ENCODE peak calls at places on chromosomes 1 and 21, in five cellular contexts. K is T-helper 2 cell; S is choroid plexus epithelial cell; F is naive thymus-derived CD8-positive, alpha-beta T cell; N is mucosa of gallbladder. B is an unnamed sample.

GRCh38 chr1:46412853-46413595 is 18.9 kb downstream of the FAAH start:
- DNase-seq in K (no peak), S (no peak), F (no peak), N (no peak), B (no peak)

GRCh38 chr21:42650033-42650370 is 3.4 kb upstream of the PDE9A start:
- DNase-seq in K (no peak), S (no peak), F (no peak), N (no peak), B (no peak)

GRCh38 chr1:46011121-46011695 is 121.2 kb downstream of the PIK3R3 start:
- DNase-seq in K (no peak), S (no peak), F (no peak), N (no peak), B (no peak)

GRCh38 chr1:84998642-84999280 is 1.8 kb upstream of the MCOLN2 start:
- DNase-seq in K (peak; percentile 58), S (peak; percentile 74), F (peak; percentile 21), N (no peak), B (peak; percentile 21)

GRCh38 chr1:176903474-176903873 is 261.0 kb downstream of the ASTN1 start:
- DNase-seq in K (no peak), S (peak; percentile 25), F (no peak), N (no peak), B (no peak)

GRCh38 chr1:9593492-9594465 is 5.1 kb downstream of the TMEM201 start:
- DNase-seq in K (no peak), S (peak; percentile 73), F (no peak), N (peak; percentile 56), B (peak; percentile 68)

GRCh38 chr1:205766038-205766437 is 9.2 kb downstream of the RAB29 start:
- DNase-seq in K (no peak), S (peak; percentile 60), F (no peak), N (no peak), B (no peak)

GRCh38 chr1:178540646-178541045 is 27.7 kb downstream of the TEX35 start:
- DNase-seq in K (no peak), S (peak; percentile 73), F (no peak), N (no peak), B (peak; percentile 80)

GRCh38 chr1:206935491-206936067 is 10.7 kb downstream of the PIGR start:
- DNase-seq in K (no peak), S (peak; percentile 17), F (peak; percentile 32), N (no peak), B (no peak)

GRCh38 chr1:113140588-113141446 is 67.8 kb downstream of the LRIG2 start:
- DNase-seq in K (no peak), S (peak; percentile 77), F (peak; percentile 1), N (peak; percentile 72), B (peak; percentile 86)

GRCh38 chr21:43659136-43660000 is at the start of the genes HSF2BP and RRP1B:
- DNase-seq in K (peak; percentile 74), S (peak; percentile 82), F (peak; percentile 74), N (peak; percentile 82), B (peak; percentile 93)

GRCh38 chr1:145983959-145984830 is 12.2 kb downstream of the TXNIP start:
- DNase-seq in K (peak; percentile 62), S (no peak), F (no peak), N (no peak), B (no peak)

GRCh38 chr1:175360016-175360415 is 167.4 kb upstream of the KIAA0040 start:
- DNase-seq in K (no peak), S (no peak), F (no peak), N (no peak), B (no peak)

GRCh38 chr21:15301014-15301413 is 236.2 kb upstream of the NRIP1 start:
- DNase-seq in K (no peak), S (no peak), F (no peak), N (no peak), B (no peak)

GRCh38 chr1:32977546-32978087 is 13.0 kb upstream of the RNF19B start:
- DNase-seq in K (no peak), S (no peak), F (no peak), N (no peak), B (no peak)

GRCh38 chr21:38258803-38259485 is 2.2 kb downstream of the KCNJ15 start:
- DNase-seq in K (no peak), S (peak; percentile 74), F (no peak), N (no peak), B (peak; percentile 76)

GRCh38 chr1:41587791-41588190 is 103.3 kb upstream of the EDN2 start:
- DNase-seq in K (no peak), S (no peak), F (no peak), N (no peak), B (no peak)

GRCh38 chr21:43340491-43341348 is 86.2 kb downstream of the SIK1 start:
- DNase-seq in K (no peak), S (peak; percentile 92), F (no peak), N (peak; percentile 64), B (peak; percentile 77)

GRCh38 chr21:26782754-26783153 is 62.5 kb downstream of the ADAMTS1 start:
- DNase-seq in K (no peak), S (no peak), F (no peak), N (no peak), B (no peak)

GRCh38 chr1:26728645-26729044 is 32.8 kb downstream of the ARID1A start:
- DNase-seq in K (no peak), S (no peak), F (no peak), N (no peak), B (no peak)

GRCh38 chr1:26089125-26089524 is 21.7 kb upstream of the TRIM63 start:
- DNase-seq in K (no peak), S (no peak), F (no peak), N (no peak), B (no peak)

GRCh38 chr21:43312751-43313169 is 114.2 kb downstream of the SIK1 start:
- DNase-seq in K (no peak), S (no peak), F (no peak), N (no peak), B (no peak)

GRCh38 chr1:6080469-6080868 is 34.8 kb downstream of the KCNAB2 start:
- DNase-seq in K (no peak), S (no peak), F (no peak), N (no peak), B (no peak)

GRCh38 chr1:180269848-180270766 is 40.0 kb downstream of the LHX4 start:
- DNase-seq in K (no peak), S (no peak), F (no peak), N (peak; percentile 44), B (no peak)

GRCh38 chr1:43622901-43623780 is 26.8 kb upstream of the KDM4A start:
- DNase-seq in K (no peak), S (no peak), F (no peak), N (no peak), B (peak; percentile 48)

GRCh38 chr1:208137144-208137682 is 107.0 kb downstream of the PLXNA2 start:
- DNase-seq in K (no peak), S (peak; percentile 40), F (no peak), N (no peak), B (no peak)

GRCh38 chr1:95168638-95169411 is 51.7 kb downstream of the TLCD4 start:
- DNase-seq in K (no peak), S (no peak), F (no peak), N (no peak), B (no peak)

GRCh38 chr1:204821924-204822323 is 48.7 kb upstream of the NFASC start:
- DNase-seq in K (no peak), S (no peak), F (no peak), N (no peak), B (no peak)

GRCh38 chr1:40783001-40783905 is at the start of gene KCNQ4:
- DNase-seq in K (no peak), S (no peak), F (no peak), N (peak; percentile 41), B (peak; percentile 64)

GRCh38 chr21:34065015-34065414 is 8.4 kb upstream of the MRPS6 start:
- DNase-seq in K (no peak), S (no peak), F (no peak), N (no peak), B (peak; percentile 20)

GRCh38 chr1:54474500-54475235 is 68.5 kb upstream of the SSBP3 start:
- DNase-seq in K (no peak), S (no peak), F (no peak), N (no peak), B (no peak)